ENCODE peak calls at places on chromosomes 13 and 19, in five cellular contexts. K is PC-9, V is epithelial cell of prostate, X is lower lobe of right lung, J is ovary. U is an unnamed sample.

GRCh38 chr13:36888645-36889044 is 31.4 kb downstream of the SMAD9 start:
- DNase-seq in J (no peak), X (no peak), V (no peak), K (no peak), U (no peak)

GRCh38 chr19:41223431-41224234 is 4.6 kb downstream of the AXL start:
- DNase-seq in J (peak), K (peak), X (no peak), V (no peak), U (peak)

GRCh38 chr19:850221-850978 is 1.7 kb upstream of the ELANE start:
- DNase-seq in X (peak), J (peak), K (peak), V (no peak), U (peak)

GRCh38 chr19:15101479-15102082 is 5.6 kb upstream of the SYDE1 start:
- DNase-seq in X (no peak), J (no peak), V (no peak), K (no peak), U (no peak)

GRCh38 chr19:46745521-46746280 is at the start of gene FKRP:
- DNase-seq in K (no peak), X (no peak), V (no peak), J (peak), U (peak)

GRCh38 chr19:52734340-52734892 is 428 bp downstream of the ZNF611 start:
- DNase-seq in J (peak), X (no peak), V (no peak), K (no peak), U (no peak)

GRCh38 chr13:68808456-68808855 is 1299.2 kb upstream of the ATXN8OS start:
- DNase-seq in V (no peak), K (no peak), X (no peak), J (no peak), U (no peak)

GRCh38 chr13:111225810-111226546 is 94.5 kb upstream of the TEX29 start:
- DNase-seq in J (no peak), V (no peak), X (no peak), K (no peak), U (no peak)

GRCh38 chr13:24822640-24823039 is 58.7 kb downstream of the RNF17 start:
- DNase-seq in K (no peak), V (no peak), X (no peak), J (no peak), U (no peak)

GRCh38 chr13:59360108-59360507 is 803.6 kb downstream of the DIAPH3 start:
- DNase-seq in X (no peak), J (no peak), V (no peak), K (no peak), U (no peak)

GRCh38 chr13:98432638-98433037 is 144.3 kb downstream of the STK24 start:
- DNase-seq in V (no peak), J (no peak), K (no peak), X (no peak), U (peak)

GRCh38 chr13:61110804-61111203 is 304.8 kb downstream of the PCDH20 start:
- DNase-seq in X (no peak), J (no peak), V (peak), K (no peak), U (no peak)

GRCh38 chr13:30235206-30235605 is 72.1 kb downstream of the KATNAL1 start:
- DNase-seq in V (no peak), K (no peak), X (no peak), J (no peak), U (no peak)

GRCh38 chr13:46612258-46612657 is 59.3 kb downstream of the LRCH1 start:
- DNase-seq in K (no peak), X (no peak), J (no peak), V (no peak), U (no peak)
- H3K27ac ChIP-seq in K (no peak), X (no peak), J (no peak), V (no peak), U (no peak)

DNA sequence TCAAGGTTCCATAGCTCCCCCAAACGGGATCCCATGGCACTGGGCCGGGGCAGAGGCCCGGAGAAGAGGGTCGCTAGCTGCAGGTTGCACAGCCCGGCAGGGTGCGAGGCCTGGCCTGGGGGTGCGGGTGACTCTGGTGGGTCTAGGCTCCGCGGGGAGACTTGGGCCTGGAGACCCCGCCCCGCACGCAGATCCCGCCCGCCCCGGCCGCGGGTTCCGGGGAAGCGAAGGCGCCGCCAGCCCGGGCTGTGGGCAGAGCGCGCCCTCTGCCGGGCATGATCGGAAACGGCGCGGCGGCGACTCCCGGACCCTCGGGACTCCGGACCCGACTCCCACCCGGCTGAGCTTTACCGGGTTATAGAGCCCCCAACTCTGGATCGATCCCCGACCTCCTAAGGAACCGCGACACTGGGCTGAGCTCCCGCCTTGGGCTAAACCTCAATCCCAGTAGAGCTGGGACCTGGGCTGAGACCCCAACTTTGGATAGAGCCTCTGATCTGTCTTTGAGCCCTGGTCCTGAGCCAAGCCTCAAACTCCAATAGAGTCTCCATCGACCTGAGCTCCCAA is 3.1 kb upstream of the TNFAIP8L1 start:
- DNase-seq in X (peak), J (peak), K (no peak), V (no peak), U (no peak)
- H3K27ac ChIP-seq in X (no peak), J (no peak), K (no peak), V (no peak), U (no peak)

GRCh38 chr19:44645407-44646048 is 1.8 kb downstream of the PVR start:
- DNase-seq in K (no peak), X (peak), J (no peak), V (no peak), U (no peak)

GRCh38 chr19:44648536-44649370 is 5.0 kb downstream of the PVR start:
- DNase-seq in J (peak), X (peak), V (peak), K (peak), U (no peak)

GRCh38 chr19:44649578-44650145 is 6.0 kb downstream of the PVR start:
- DNase-seq in K (no peak), J (no peak), X (peak), V (no peak), U (no peak)

GRCh38 chr19:44646049-44646416 is 2.3 kb downstream of the PVR start:
- DNase-seq in V (no peak), K (no peak), J (no peak), X (no peak), U (no peak)

DNA sequence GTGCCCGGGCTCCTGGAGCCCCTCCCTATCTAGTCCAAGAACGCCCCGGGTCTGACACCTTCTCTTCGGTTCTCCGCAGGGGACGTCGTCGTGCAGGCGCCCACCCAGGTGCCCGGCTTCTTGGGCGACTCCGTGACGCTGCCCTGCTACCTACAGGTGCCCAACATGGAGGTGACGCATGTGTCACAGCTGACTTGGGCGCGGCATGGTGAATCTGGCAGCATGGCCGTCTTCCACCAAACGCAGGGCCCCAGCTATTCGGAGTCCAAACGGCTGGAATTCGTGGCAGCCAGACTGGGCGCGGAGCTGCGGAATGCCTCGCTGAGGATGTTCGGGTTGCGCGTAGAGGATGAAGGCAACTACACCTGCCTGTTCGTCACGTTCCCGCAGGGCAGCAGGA is 3.4 kb downstream of the PVR start:
- DNase-seq in J (no peak), X (peak), K (no peak), V (no peak), U (no peak)
- H3K27ac ChIP-seq in J (no peak), X (no peak), K (no peak), V (peak), U (no peak)

GRCh38 chr19:51668167-51668566 is 21.5 kb upstream of the SIGLEC14 start:
- DNase-seq in J (no peak), V (no peak), K (no peak), X (no peak), U (no peak)
- H3K27ac ChIP-seq in J (no peak), V (no peak), K (no peak), X (no peak), U (no peak)

U was measured in RWPE2.